ENCODE peak calls at places on chromosomes 1 and 21, in six cellular contexts. Q, A, U, Z, X and K are unnamed samples. For H3K4me1, the result is how much of the 10 kb centered on the place peaks cover.

GRCh38 chr1:167469280-167469965 is 48.9 kb downstream of the CD247 start:
- DNase-seq in Q (no peak), A (no peak), U (no peak), Z (no peak), X (no peak), K (no peak)

GRCh38 chr1:2231667-2232254 is 3.6 kb downstream of the SKI start:
- DNase-seq in Q (peak), A (peak), U (no peak), Z (peak), X (peak), K (peak)

GRCh38 chr1:33586111-33586510 is 113.7 kb downstream of the ZSCAN20 start:
- DNase-seq in Q (no peak), A (no peak), U (peak), Z (no peak), X (no peak), K (no peak)

GRCh38 chr21:39238275-39238674 is 55.0 kb upstream of the PSMG1 start:
- DNase-seq in Q (no peak), A (no peak), U (no peak), Z (no peak), X (no peak), K (no peak)

GRCh38 chr1:1074631-1075147 is 583 bp upstream of the RNF223 start:
- DNase-seq in Q (no peak), A (no peak), U (no peak), Z (no peak), X (no peak), K (no peak)

GRCh38 chr21:39114871-39115658 is 68.2 kb downstream of the PSMG1 start:
- DNase-seq in Q (no peak), A (no peak), U (no peak), Z (no peak), X (no peak), K (no peak)

GRCh38 chr1:96538883-96539282 is 182.7 kb upstream of the PTBP2 start:
- DNase-seq in Q (peak), A (no peak), U (no peak), Z (no peak), X (peak), K (peak)

GRCh38 chr1:116677474-116678062 is 10.0 kb upstream of the IGSF3 start:
- DNase-seq in Q (no peak), A (no peak), U (no peak), Z (no peak), X (no peak), K (no peak)

GRCh38 chr1:114154963-114155322 is 1.3 kb upstream of the SYT6 start:
- DNase-seq in Q (no peak), A (peak), U (no peak), Z (no peak), X (no peak), K (no peak)

GRCh38 chr1:232259333-232259732 is 370.6 kb downstream of the SIPA1L2 start:
- DNase-seq in Q (no peak), A (no peak), U (no peak), Z (no peak), X (no peak), K (no peak)

GRCh38 chr1:53929349-53929945 is 16.1 kb downstream of the IFT25 start:
- DNase-seq in Q (no peak), A (no peak), U (no peak), Z (no peak), X (no peak), K (no peak)

GRCh38 chr1:1348420-1349255 is 580 bp downstream of the DVL1 start:
- DNase-seq in Q (peak), A (peak), U (no peak), Z (no peak), X (no peak), K (no peak)

GRCh38 chr1:14516974-14517812 is 81.3 kb upstream of the KAZN start:
- DNase-seq in Q (peak), A (no peak), U (no peak), Z (no peak), X (no peak), K (no peak)

GRCh38 chr1:219567341-219567947 is 45.5 kb downstream of the ZC3H11B start:
- DNase-seq in Q (no peak), A (peak), U (peak), Z (no peak), X (no peak), K (no peak)

GRCh38 chr1:155504207-155504606 is 58.4 kb downstream of the ASH1L start:
- DNase-seq in Q (no peak), A (peak), U (peak), Z (no peak), X (no peak), K (no peak)

GRCh38 chr1:66623812-66624211 is 89.9 kb downstream of the SGIP1 start:
- DNase-seq in Q (no peak), A (no peak), U (no peak), Z (no peak), X (no peak), K (no peak)

GRCh38 chr1:196897158-196897828 is 9.4 kb downstream of the CFHR4 start:
- DNase-seq in Q (no peak), A (peak), U (no peak), Z (no peak), X (no peak), K (no peak)

GRCh38 chr21:42346866-42347600 is 3.8 kb downstream of the TFF2 start:
- DNase-seq in Q (no peak), A (no peak), U (no peak), Z (no peak), X (no peak), K (no peak)

GRCh38 chr1:181113061-181113695 is 24.7 kb downstream of the IER5 start:
- DNase-seq in Q (no peak), A (no peak), U (peak), Z (no peak), X (no peak), K (no peak)

GRCh38 chr1:221800831-221801610 is 59.1 kb upstream of the DUSP10 start:
- DNase-seq in Q (no peak), A (no peak), U (no peak), Z (no peak), X (no peak), K (no peak)

GRCh38 chr1:44405041-44405803 is at the start of gene RNF220:
- DNase-seq in Q (peak), A (peak), U (peak), Z (peak), X (peak), K (peak)

GRCh38 chr1:10211805-10212405 is 1.5 kb downstream of the KIF1B start:
- DNase-seq in Q (no peak), A (no peak), U (no peak), Z (no peak), X (no peak), K (no peak)

GRCh38 chr1:61295818-61296537 is 213.6 kb downstream of the NFIA start:
- DNase-seq in Q (no peak), A (peak), U (no peak), Z (no peak), X (no peak), K (no peak)

GRCh38 chr1:229563701-229564100 is 5.2 kb upstream of the ABCB10 start:
- DNase-seq in Q (peak), A (no peak), U (no peak), Z (no peak), X (no peak), K (no peak)

GRCh38 chr1:63621698-63622097 is 28.5 kb downstream of the PGM1 start:
- DNase-seq in Q (peak), A (no peak), U (no peak), Z (peak), X (no peak), K (no peak)

GRCh38 chr1:109204484-109204883 is 9.2 kb upstream of the SARS1 start:
- DNase-seq in Q (no peak), A (no peak), U (no peak), Z (no peak), X (no peak), K (no peak)

GRCh38 chr1:223700388-223700918 is 11.9 kb upstream of the CAPN2 start:
- DNase-seq in Q (no peak), A (no peak), U (peak), Z (no peak), X (no peak), K (no peak)

GRCh38 chr1:200900877-200901276 is 6.2 kb downstream of the INAVA start:
- DNase-seq in Q (no peak), A (no peak), U (no peak), Z (no peak), X (no peak), K (no peak)

GRCh38 chr1:93629101-93630059 is 52.3 kb downstream of the BCAR3 start:
- DNase-seq in Q (peak), A (peak), U (peak), Z (no peak), X (peak), K (no peak)

DNA sequence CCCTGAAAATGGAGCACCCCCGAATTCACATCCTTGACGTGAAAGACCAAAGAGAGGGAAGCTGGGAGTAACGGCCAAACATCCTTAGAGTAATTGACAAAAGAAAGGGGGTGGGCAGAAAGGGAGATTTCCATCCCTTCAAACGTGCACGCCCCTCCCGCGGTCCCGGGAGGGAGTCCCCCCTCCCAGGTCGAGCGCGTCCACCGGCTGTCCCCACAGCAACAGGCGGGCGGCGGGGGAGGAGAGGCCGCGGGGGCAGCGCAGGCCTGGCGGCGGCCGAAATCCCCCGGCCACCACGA is 5.3 kb upstream of the PROX1 start:
- DNase-seq in Q (no peak), A (no peak), U (no peak), Z (no peak), X (no peak), K (no peak)
- TF ChIP-seq CTCF in Q (no peak), A (no peak), U (no peak), Z (no peak), X (no peak), K (no peak)

GRCh38 chr21:43596616-43597015 is 62.7 kb downstream of the HSF2BP start:
- DNase-seq in Q (no peak), A (no peak), U (no peak), Z (no peak), X (no peak), K (no peak)

GRCh38 chr21:43597052-43597451 is 62.2 kb downstream of the HSF2BP start:
- DNase-seq in Q (no peak), A (no peak), U (no peak), Z (no peak), X (no peak), K (no peak)

GRCh38 chr21:43588957-43589356 is 70.3 kb downstream of the HSF2BP start:
- DNase-seq in Q (no peak), A (no peak), U (no peak), Z (no peak), X (no peak), K (no peak)

GRCh38 chr21:43590220-43590619 is 69.1 kb downstream of the HSF2BP start:
- DNase-seq in Q (no peak), A (no peak), U (no peak), Z (no peak), X (no peak), K (no peak)

DNA sequence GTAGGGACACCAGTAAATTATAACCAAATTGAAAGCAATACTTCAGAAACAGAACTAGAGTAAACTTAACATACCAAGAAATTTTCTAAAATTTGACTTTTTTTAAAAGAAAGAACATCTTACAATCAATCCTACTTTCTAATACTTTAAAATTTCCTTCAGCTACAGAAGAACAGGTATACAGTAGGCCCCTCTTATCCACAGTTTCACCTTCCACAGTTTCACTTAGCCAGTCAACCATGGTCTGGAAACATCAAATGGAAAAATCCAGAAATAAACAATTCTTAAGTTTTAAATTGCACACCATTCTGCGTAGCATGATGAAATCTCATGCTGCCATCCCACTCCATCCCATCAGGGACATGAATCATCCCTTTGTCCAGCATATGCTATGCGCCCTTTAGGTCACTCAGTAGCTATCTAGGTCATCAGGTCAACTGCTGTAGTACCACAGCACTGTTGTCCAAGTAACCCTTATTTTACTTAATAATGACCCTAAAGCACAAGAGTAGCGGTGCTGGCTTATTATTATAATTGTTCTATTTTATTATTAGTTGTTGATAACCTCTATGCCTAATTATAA is 67.7 kb downstream of the HSF2BP start:
- DNase-seq in Q (no peak), A (no peak), U (no peak), Z (no peak), X (no peak), K (no peak)
- H3K27ac ChIP-seq in Q (no peak), A (no peak), U (no peak), Z (no peak), X (peak), K (no peak)

DNA sequence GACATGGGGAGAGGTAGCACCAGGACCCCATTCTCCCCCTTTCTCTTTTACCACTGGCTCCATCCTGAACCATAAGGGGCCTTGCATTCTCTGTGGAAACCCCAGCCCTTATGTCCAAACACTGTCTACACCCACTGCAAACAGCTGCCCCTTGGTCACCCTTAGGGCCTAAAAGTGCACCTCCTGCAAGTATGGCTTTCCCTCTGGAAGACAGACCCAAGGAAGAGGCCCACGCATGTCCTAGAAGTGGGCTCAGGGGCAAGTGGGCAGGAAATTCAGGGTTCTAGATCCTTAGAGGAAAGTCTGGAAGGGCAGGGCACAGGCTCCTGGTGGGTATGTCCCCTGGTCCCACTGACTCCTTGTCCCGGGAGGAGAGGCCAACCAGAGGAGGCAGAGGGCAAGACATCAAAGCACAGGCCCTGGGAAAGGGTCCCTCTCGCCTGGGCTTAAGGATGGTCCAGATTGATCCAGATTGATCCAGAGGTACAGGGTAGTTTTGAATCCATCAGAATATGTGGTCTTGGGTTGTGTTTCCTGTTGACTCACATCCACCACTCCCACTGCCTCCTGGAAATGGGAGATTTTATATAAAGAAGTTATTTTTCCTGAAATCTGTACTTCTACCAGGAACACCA is 150.9 kb downstream of the GRIK3 start:
- DNase-seq in Q (no peak), A (no peak), U (no peak), Z (no peak), X (peak), K (peak)
- H3K4me1 ChIP-seq in Q (under half), A (under half), U (under half), Z (under half), X (under half), K (under half)

GRCh38 chr1:151499930-151500329 is 11.3 kb upstream of the CGN start:
- DNase-seq in Q (no peak), A (no peak), U (no peak), Z (no peak), X (no peak), K (no peak)

GRCh38 chr1:151499355-151499754 is 11.8 kb upstream of the CGN start:
- DNase-seq in Q (no peak), A (no peak), U (no peak), Z (no peak), X (no peak), K (no peak)

GRCh38 chr1:151502859-151503509 is 8.2 kb upstream of the CGN start:
- DNase-seq in Q (no peak), A (no peak), U (no peak), Z (no peak), X (no peak), K (no peak)

GRCh38 chr1:151502035-151502728 is 9.0 kb upstream of the CGN start:
- DNase-seq in Q (no peak), A (no peak), U (no peak), Z (no peak), X (no peak), K (no peak)

DNA sequence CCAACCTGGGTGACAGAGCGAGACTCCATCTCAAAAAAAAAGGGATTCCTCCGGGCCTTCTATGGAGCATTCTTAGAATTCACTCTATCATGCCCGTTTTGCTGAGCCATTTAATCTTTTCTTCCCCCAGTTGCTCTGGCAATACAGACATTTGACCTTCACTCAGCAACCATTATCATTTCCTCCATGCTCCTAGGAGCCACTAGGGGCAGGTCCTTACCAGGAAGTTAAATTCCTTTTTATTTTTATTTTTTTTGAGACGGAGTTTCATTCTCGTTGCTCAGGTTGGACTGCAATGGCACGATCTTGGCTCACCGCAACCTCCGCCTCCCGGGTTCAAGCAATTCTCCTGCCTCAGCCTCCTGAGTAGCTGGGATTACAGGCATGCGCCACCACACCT is 9.7 kb upstream of the CGN start:
- DNase-seq in Q (no peak), A (peak), U (no peak), Z (no peak), X (no peak), K (no peak)
- TF ChIP-seq CTCF in Q (no peak), A (peak), U (peak), Z (no peak), X (no peak), K (no peak)

DNA sequence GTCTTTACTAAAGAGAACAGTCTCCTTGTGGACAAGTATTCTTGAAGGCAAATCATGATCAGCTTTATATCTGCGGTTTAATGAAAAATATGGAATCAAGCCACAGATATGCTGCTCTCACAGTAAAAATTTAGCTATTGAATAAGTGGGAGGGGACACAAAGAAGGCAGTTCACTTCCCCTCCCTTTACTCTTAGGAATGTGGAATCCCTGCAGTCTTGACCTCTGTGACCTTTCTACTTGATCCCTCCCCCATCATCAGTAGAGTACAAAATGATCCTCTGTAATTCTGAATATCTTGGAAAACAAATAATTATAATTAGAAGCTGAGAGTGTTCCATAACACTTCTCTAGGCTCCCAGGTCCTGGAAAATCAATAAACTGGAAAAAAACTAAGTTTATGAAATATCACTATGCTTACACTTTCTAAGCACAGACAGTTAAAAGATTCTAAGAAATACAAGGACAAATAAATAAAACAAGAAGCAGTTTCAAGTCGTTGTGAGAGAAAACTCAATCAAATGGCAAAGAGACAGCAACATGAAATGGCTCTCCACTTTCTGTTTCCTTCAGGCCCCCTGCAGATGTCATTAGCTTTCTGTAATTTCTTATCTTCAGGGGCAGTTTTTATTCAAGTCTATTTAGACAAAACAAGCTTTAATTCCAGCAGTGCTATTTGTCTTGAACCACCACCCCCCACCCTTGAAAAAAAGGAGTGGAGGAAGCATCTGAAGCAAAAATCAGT is 136.5 kb upstream of the HOOK1 start:
- DNase-seq in Q (no peak), A (peak), U (no peak), Z (no peak), X (no peak), K (no peak)
- H3K27ac ChIP-seq in Q (no peak), A (peak), U (no peak), Z (no peak), X (peak), K (no peak)

GRCh38 chr1:12480748-12481362 is 137.2 kb downstream of the DHRS3 start:
- DNase-seq in Q (no peak), A (no peak), U (peak), Z (no peak), X (no peak), K (no peak)
- H3K4me1 ChIP-seq in Q (under half), A (under half), U (half or more), Z (half or more), X (half or more), K (under half)